ENCODE peak calls at places on chromosomes 13 and 19, in nine cellular contexts. One of them, this sample, is unnamed.

GRCh38 chr19:49988433-49988832 is 27.5 kb upstream of the SIGLEC11 start:
- DNase-seq in adrenal gland: no peak
- DNase-seq in amygdala: no peak
- DNase-seq in putamen: peak; percentile 47
- DNase-seq in lower leg skin: no peak
- DNase-seq in SHP77: no peak
- DNase-seq in stimulated activated CD4-positive, alpha-beta T cell treated with anti-CD3 and anti-CD28 coated beads, TNF-alpha, amount 100 ng/mL, for 48 hours: peak; percentile 19
- DNase-seq in left cardiac atrium: no peak
- DNase-seq in activated CD4-positive, alpha-beta T cell treated with anti-CD3 and anti-CD28 coated beads, Interleukin-2, amount 50 U/mL, for 4 hours: no peak
- DNase-seq in this sample: no peak

GRCh38 chr19:10855879-10856522 is 7.8 kb downstream of the C19orf38 start:
- DNase-seq in adrenal gland: no peak
- DNase-seq in amygdala: no peak
- DNase-seq in putamen: no peak
- DNase-seq in lower leg skin: no peak
- DNase-seq in SHP77: peak; percentile 10
- DNase-seq in stimulated activated CD4-positive, alpha-beta T cell treated with anti-CD3 and anti-CD28 coated beads, TNF-alpha, amount 100 ng/mL, for 48 hours: no peak
- DNase-seq in left cardiac atrium: no peak
- DNase-seq in activated CD4-positive, alpha-beta T cell treated with anti-CD3 and anti-CD28 coated beads, Interleukin-2, amount 50 U/mL, for 4 hours: no peak
- DNase-seq in this sample: no peak

GRCh38 chr19:56595548-56595899 is 422 bp downstream of the ZNF71 start:
- DNase-seq in adrenal gland: no peak
- DNase-seq in amygdala: no peak
- DNase-seq in putamen: no peak
- DNase-seq in lower leg skin: no peak
- DNase-seq in SHP77: no peak
- DNase-seq in stimulated activated CD4-positive, alpha-beta T cell treated with anti-CD3 and anti-CD28 coated beads, TNF-alpha, amount 100 ng/mL, for 48 hours: no peak
- DNase-seq in left cardiac atrium: no peak
- DNase-seq in activated CD4-positive, alpha-beta T cell treated with anti-CD3 and anti-CD28 coated beads, Interleukin-2, amount 50 U/mL, for 4 hours: no peak
- DNase-seq in this sample: no peak

GRCh38 chr13:68304287-68304893 is 1074.3 kb upstream of the PCDH9 start:
- DNase-seq in adrenal gland: no peak
- DNase-seq in amygdala: no peak
- DNase-seq in putamen: no peak
- DNase-seq in lower leg skin: no peak
- DNase-seq in SHP77: peak; percentile 7
- DNase-seq in stimulated activated CD4-positive, alpha-beta T cell treated with anti-CD3 and anti-CD28 coated beads, TNF-alpha, amount 100 ng/mL, for 48 hours: no peak
- DNase-seq in left cardiac atrium: no peak
- DNase-seq in activated CD4-positive, alpha-beta T cell treated with anti-CD3 and anti-CD28 coated beads, Interleukin-2, amount 50 U/mL, for 4 hours: no peak
- DNase-seq in this sample: peak; percentile 24

GRCh38 chr19:45402469-45403070 is 2.3 kb downstream of the PPP1R13L start:
- DNase-seq in adrenal gland: no peak
- DNase-seq in amygdala: no peak
- DNase-seq in putamen: no peak
- DNase-seq in lower leg skin: no peak
- DNase-seq in SHP77: no peak
- DNase-seq in stimulated activated CD4-positive, alpha-beta T cell treated with anti-CD3 and anti-CD28 coated beads, TNF-alpha, amount 100 ng/mL, for 48 hours: no peak
- DNase-seq in left cardiac atrium: peak; percentile 65
- DNase-seq in activated CD4-positive, alpha-beta T cell treated with anti-CD3 and anti-CD28 coated beads, Interleukin-2, amount 50 U/mL, for 4 hours: no peak
- DNase-seq in this sample: peak; percentile 76

GRCh38 chr13:93248627-93249047 is 22.0 kb downstream of the GPC6 start:
- DNase-seq in adrenal gland: no peak
- DNase-seq in amygdala: no peak
- DNase-seq in putamen: no peak
- DNase-seq in lower leg skin: no peak
- DNase-seq in SHP77: peak; percentile 86
- DNase-seq in stimulated activated CD4-positive, alpha-beta T cell treated with anti-CD3 and anti-CD28 coated beads, TNF-alpha, amount 100 ng/mL, for 48 hours: no peak
- DNase-seq in left cardiac atrium: no peak
- DNase-seq in activated CD4-positive, alpha-beta T cell treated with anti-CD3 and anti-CD28 coated beads, Interleukin-2, amount 50 U/mL, for 4 hours: no peak
- DNase-seq in this sample: no peak

GRCh38 chr13:64688893-64689677 is 2541.1 kb downstream of the PCDH9 start:
- DNase-seq in adrenal gland: no peak
- DNase-seq in amygdala: no peak
- DNase-seq in putamen: no peak
- DNase-seq in lower leg skin: no peak
- DNase-seq in SHP77: no peak
- DNase-seq in stimulated activated CD4-positive, alpha-beta T cell treated with anti-CD3 and anti-CD28 coated beads, TNF-alpha, amount 100 ng/mL, for 48 hours: no peak
- DNase-seq in left cardiac atrium: no peak
- DNase-seq in activated CD4-positive, alpha-beta T cell treated with anti-CD3 and anti-CD28 coated beads, Interleukin-2, amount 50 U/mL, for 4 hours: no peak
- DNase-seq in this sample: no peak

GRCh38 chr13:25132984-25133383 is 37.0 kb downstream of the PABPC3 start:
- DNase-seq in adrenal gland: no peak
- DNase-seq in amygdala: no peak
- DNase-seq in putamen: no peak
- DNase-seq in lower leg skin: no peak
- DNase-seq in SHP77: no peak
- DNase-seq in stimulated activated CD4-positive, alpha-beta T cell treated with anti-CD3 and anti-CD28 coated beads, TNF-alpha, amount 100 ng/mL, for 48 hours: no peak
- DNase-seq in left cardiac atrium: no peak
- DNase-seq in activated CD4-positive, alpha-beta T cell treated with anti-CD3 and anti-CD28 coated beads, Interleukin-2, amount 50 U/mL, for 4 hours: no peak
- DNase-seq in this sample: no peak

GRCh38 chr19:50889638-50890037 is 16.4 kb downstream of the KLK2 start:
- DNase-seq in adrenal gland: peak; percentile 33
- DNase-seq in amygdala: no peak
- DNase-seq in putamen: no peak
- DNase-seq in lower leg skin: no peak
- DNase-seq in SHP77: no peak
- DNase-seq in stimulated activated CD4-positive, alpha-beta T cell treated with anti-CD3 and anti-CD28 coated beads, TNF-alpha, amount 100 ng/mL, for 48 hours: no peak
- DNase-seq in left cardiac atrium: no peak
- DNase-seq in activated CD4-positive, alpha-beta T cell treated with anti-CD3 and anti-CD28 coated beads, Interleukin-2, amount 50 U/mL, for 4 hours: no peak
- DNase-seq in this sample: no peak

GRCh38 chr13:37485766-37486165 is 112.8 kb downstream of the POSTN start:
- DNase-seq in adrenal gland: no peak
- DNase-seq in amygdala: no peak
- DNase-seq in putamen: no peak
- DNase-seq in lower leg skin: no peak
- DNase-seq in SHP77: no peak
- DNase-seq in stimulated activated CD4-positive, alpha-beta T cell treated with anti-CD3 and anti-CD28 coated beads, TNF-alpha, amount 100 ng/mL, for 48 hours: no peak
- DNase-seq in left cardiac atrium: no peak
- DNase-seq in activated CD4-positive, alpha-beta T cell treated with anti-CD3 and anti-CD28 coated beads, Interleukin-2, amount 50 U/mL, for 4 hours: no peak
- DNase-seq in this sample: no peak

GRCh38 chr13:85068231-85068630 is 731.0 kb downstream of the SLITRK6 start:
- DNase-seq in adrenal gland: no peak
- DNase-seq in amygdala: no peak
- DNase-seq in putamen: no peak
- DNase-seq in lower leg skin: no peak
- DNase-seq in SHP77: peak; percentile 97
- DNase-seq in stimulated activated CD4-positive, alpha-beta T cell treated with anti-CD3 and anti-CD28 coated beads, TNF-alpha, amount 100 ng/mL, for 48 hours: no peak
- DNase-seq in left cardiac atrium: no peak
- DNase-seq in activated CD4-positive, alpha-beta T cell treated with anti-CD3 and anti-CD28 coated beads, Interleukin-2, amount 50 U/mL, for 4 hours: no peak
- DNase-seq in this sample: no peak

GRCh38 chr13:63088226-63088625 is 1672.6 kb upstream of the PCDH20 start:
- DNase-seq in adrenal gland: no peak
- DNase-seq in amygdala: no peak
- DNase-seq in putamen: no peak
- DNase-seq in lower leg skin: no peak
- DNase-seq in SHP77: no peak
- DNase-seq in stimulated activated CD4-positive, alpha-beta T cell treated with anti-CD3 and anti-CD28 coated beads, TNF-alpha, amount 100 ng/mL, for 48 hours: no peak
- DNase-seq in left cardiac atrium: no peak
- DNase-seq in activated CD4-positive, alpha-beta T cell treated with anti-CD3 and anti-CD28 coated beads, Interleukin-2, amount 50 U/mL, for 4 hours: no peak
- DNase-seq in this sample: no peak

GRCh38 chr13:39810091-39810877 is 154.8 kb downstream of the COG6 start:
- DNase-seq in adrenal gland: no peak
- DNase-seq in amygdala: no peak
- DNase-seq in putamen: no peak
- DNase-seq in lower leg skin: no peak
- DNase-seq in SHP77: no peak
- DNase-seq in stimulated activated CD4-positive, alpha-beta T cell treated with anti-CD3 and anti-CD28 coated beads, TNF-alpha, amount 100 ng/mL, for 48 hours: no peak
- DNase-seq in left cardiac atrium: no peak
- DNase-seq in activated CD4-positive, alpha-beta T cell treated with anti-CD3 and anti-CD28 coated beads, Interleukin-2, amount 50 U/mL, for 4 hours: no peak
- DNase-seq in this sample: no peak

GRCh38 chr19:55488986-55489710 is 912 bp downstream of the SSC5D start:
- DNase-seq in adrenal gland: no peak
- DNase-seq in amygdala: no peak
- DNase-seq in putamen: no peak
- DNase-seq in lower leg skin: no peak
- DNase-seq in SHP77: no peak
- DNase-seq in stimulated activated CD4-positive, alpha-beta T cell treated with anti-CD3 and anti-CD28 coated beads, TNF-alpha, amount 100 ng/mL, for 48 hours: no peak
- DNase-seq in left cardiac atrium: peak; percentile 36
- DNase-seq in activated CD4-positive, alpha-beta T cell treated with anti-CD3 and anti-CD28 coated beads, Interleukin-2, amount 50 U/mL, for 4 hours: no peak
- DNase-seq in this sample: no peak

GRCh38 chr13:47890146-47890814 is 110.8 kb downstream of the SUCLA2 start:
- DNase-seq in adrenal gland: no peak
- DNase-seq in amygdala: no peak
- DNase-seq in putamen: no peak
- DNase-seq in lower leg skin: no peak
- DNase-seq in SHP77: no peak
- DNase-seq in stimulated activated CD4-positive, alpha-beta T cell treated with anti-CD3 and anti-CD28 coated beads, TNF-alpha, amount 100 ng/mL, for 48 hours: no peak
- DNase-seq in left cardiac atrium: no peak
- DNase-seq in activated CD4-positive, alpha-beta T cell treated with anti-CD3 and anti-CD28 coated beads, Interleukin-2, amount 50 U/mL, for 4 hours: no peak
- DNase-seq in this sample: no peak

GRCh38 chr19:1864480-1865171 is 1.2 kb upstream of the KLF16 start:
- DNase-seq in adrenal gland: peak; percentile 79
- DNase-seq in amygdala: peak; percentile 44
- DNase-seq in putamen: no peak
- DNase-seq in lower leg skin: peak; percentile 95
- DNase-seq in SHP77: peak; percentile 50
- DNase-seq in stimulated activated CD4-positive, alpha-beta T cell treated with anti-CD3 and anti-CD28 coated beads, TNF-alpha, amount 100 ng/mL, for 48 hours: peak; percentile 58
- DNase-seq in left cardiac atrium: peak; percentile 84
- DNase-seq in activated CD4-positive, alpha-beta T cell treated with anti-CD3 and anti-CD28 coated beads, Interleukin-2, amount 50 U/mL, for 4 hours: peak; percentile 52
- DNase-seq in this sample: peak; percentile 77

GRCh38 chr19:56404705-56405056 is 549 bp downstream of the ZNF583 start:
- DNase-seq in adrenal gland: peak; percentile 28
- DNase-seq in amygdala: no peak
- DNase-seq in putamen: no peak
- DNase-seq in lower leg skin: no peak
- DNase-seq in SHP77: no peak
- DNase-seq in stimulated activated CD4-positive, alpha-beta T cell treated with anti-CD3 and anti-CD28 coated beads, TNF-alpha, amount 100 ng/mL, for 48 hours: no peak
- DNase-seq in left cardiac atrium: no peak
- DNase-seq in activated CD4-positive, alpha-beta T cell treated with anti-CD3 and anti-CD28 coated beads, Interleukin-2, amount 50 U/mL, for 4 hours: no peak
- DNase-seq in this sample: no peak

GRCh38 chr19:12788682-12789097 is 2.6 kb upstream of the JUNB start:
- DNase-seq in adrenal gland: peak; percentile 89
- DNase-seq in amygdala: peak; percentile 26
- DNase-seq in putamen: no peak
- DNase-seq in lower leg skin: peak; percentile 94
- DNase-seq in SHP77: peak; percentile 71
- DNase-seq in stimulated activated CD4-positive, alpha-beta T cell treated with anti-CD3 and anti-CD28 coated beads, TNF-alpha, amount 100 ng/mL, for 48 hours: no peak
- DNase-seq in left cardiac atrium: peak; percentile 92
- DNase-seq in activated CD4-positive, alpha-beta T cell treated with anti-CD3 and anti-CD28 coated beads, Interleukin-2, amount 50 U/mL, for 4 hours: no peak
- DNase-seq in this sample: no peak

GRCh38 chr19:17105548-17105947 is 30.0 kb downstream of the MYO9B start:
- DNase-seq in adrenal gland: no peak
- DNase-seq in amygdala: no peak
- DNase-seq in putamen: no peak
- DNase-seq in lower leg skin: no peak
- DNase-seq in SHP77: no peak
- DNase-seq in stimulated activated CD4-positive, alpha-beta T cell treated with anti-CD3 and anti-CD28 coated beads, TNF-alpha, amount 100 ng/mL, for 48 hours: no peak
- DNase-seq in left cardiac atrium: no peak
- DNase-seq in activated CD4-positive, alpha-beta T cell treated with anti-CD3 and anti-CD28 coated beads, Interleukin-2, amount 50 U/mL, for 4 hours: no peak
- DNase-seq in this sample: no peak

GRCh38 chr19:33758541-33759013 is 38.1 kb upstream of the KCTD15 start:
- DNase-seq in adrenal gland: no peak
- DNase-seq in amygdala: no peak
- DNase-seq in putamen: no peak
- DNase-seq in lower leg skin: no peak
- DNase-seq in SHP77: no peak
- DNase-seq in stimulated activated CD4-positive, alpha-beta T cell treated with anti-CD3 and anti-CD28 coated beads, TNF-alpha, amount 100 ng/mL, for 48 hours: no peak
- DNase-seq in left cardiac atrium: no peak
- DNase-seq in activated CD4-positive, alpha-beta T cell treated with anti-CD3 and anti-CD28 coated beads, Interleukin-2, amount 50 U/mL, for 4 hours: no peak
- DNase-seq in this sample: peak; percentile 12

GRCh38 chr19:48111280-48111679 is 663 bp upstream of the PLA2G4C start:
- DNase-seq in adrenal gland: no peak
- DNase-seq in amygdala: no peak
- DNase-seq in putamen: no peak
- DNase-seq in lower leg skin: no peak
- DNase-seq in SHP77: no peak
- DNase-seq in stimulated activated CD4-positive, alpha-beta T cell treated with anti-CD3 and anti-CD28 coated beads, TNF-alpha, amount 100 ng/mL, for 48 hours: no peak
- DNase-seq in left cardiac atrium: no peak
- DNase-seq in activated CD4-positive, alpha-beta T cell treated with anti-CD3 and anti-CD28 coated beads, Interleukin-2, amount 50 U/mL, for 4 hours: no peak
- DNase-seq in this sample: no peak

GRCh38 chr19:38534574-38534973 is 83.2 kb downstream of the MAP4K1 start:
- DNase-seq in adrenal gland: no peak
- DNase-seq in amygdala: no peak
- DNase-seq in putamen: no peak
- DNase-seq in lower leg skin: no peak
- DNase-seq in SHP77: no peak
- DNase-seq in stimulated activated CD4-positive, alpha-beta T cell treated with anti-CD3 and anti-CD28 coated beads, TNF-alpha, amount 100 ng/mL, for 48 hours: no peak
- DNase-seq in left cardiac atrium: no peak
- DNase-seq in activated CD4-positive, alpha-beta T cell treated with anti-CD3 and anti-CD28 coated beads, Interleukin-2, amount 50 U/mL, for 4 hours: no peak
- DNase-seq in this sample: no peak

GRCh38 chr19:17560205-17560595 is 4.8 kb downstream of the COLGALT1 start:
- DNase-seq in adrenal gland: peak; percentile 62
- DNase-seq in amygdala: no peak
- DNase-seq in putamen: no peak
- DNase-seq in lower leg skin: no peak
- DNase-seq in SHP77: no peak
- DNase-seq in stimulated activated CD4-positive, alpha-beta T cell treated with anti-CD3 and anti-CD28 coated beads, TNF-alpha, amount 100 ng/mL, for 48 hours: no peak
- DNase-seq in left cardiac atrium: peak; percentile 52
- DNase-seq in activated CD4-positive, alpha-beta T cell treated with anti-CD3 and anti-CD28 coated beads, Interleukin-2, amount 50 U/mL, for 4 hours: no peak
- DNase-seq in this sample: no peak

GRCh38 chr13:54185101-54185500 is 1156.5 kb downstream of the OLFM4 start:
- DNase-seq in adrenal gland: no peak
- DNase-seq in amygdala: no peak
- DNase-seq in putamen: no peak
- DNase-seq in lower leg skin: no peak
- DNase-seq in SHP77: no peak
- DNase-seq in stimulated activated CD4-positive, alpha-beta T cell treated with anti-CD3 and anti-CD28 coated beads, TNF-alpha, amount 100 ng/mL, for 48 hours: no peak
- DNase-seq in left cardiac atrium: no peak
- DNase-seq in activated CD4-positive, alpha-beta T cell treated with anti-CD3 and anti-CD28 coated beads, Interleukin-2, amount 50 U/mL, for 4 hours: no peak
- DNase-seq in this sample: no peak

GRCh38 chr19:57279418-57280164 is 694 bp upstream of the ZNF460 start:
- DNase-seq in adrenal gland: peak; percentile 94
- DNase-seq in amygdala: peak; percentile 67
- DNase-seq in putamen: peak; percentile 89
- DNase-seq in lower leg skin: peak; percentile 97
- DNase-seq in SHP77: peak; percentile 93
- DNase-seq in stimulated activated CD4-positive, alpha-beta T cell treated with anti-CD3 and anti-CD28 coated beads, TNF-alpha, amount 100 ng/mL, for 48 hours: peak; percentile 75
- DNase-seq in left cardiac atrium: peak; percentile 95
- DNase-seq in activated CD4-positive, alpha-beta T cell treated with anti-CD3 and anti-CD28 coated beads, Interleukin-2, amount 50 U/mL, for 4 hours: peak; percentile 83
- DNase-seq in this sample: peak; percentile 94

GRCh38 chr19:10390652-10391286 is 10.4 kb upstream of the TYK2 start:
- DNase-seq in adrenal gland: peak; percentile 83
- DNase-seq in amygdala: no peak
- DNase-seq in putamen: peak; percentile 40
- DNase-seq in lower leg skin: peak; percentile 93
- DNase-seq in SHP77: peak; percentile 65
- DNase-seq in stimulated activated CD4-positive, alpha-beta T cell treated with anti-CD3 and anti-CD28 coated beads, TNF-alpha, amount 100 ng/mL, for 48 hours: peak; percentile 57
- DNase-seq in left cardiac atrium: peak; percentile 65
- DNase-seq in activated CD4-positive, alpha-beta T cell treated with anti-CD3 and anti-CD28 coated beads, Interleukin-2, amount 50 U/mL, for 4 hours: peak; percentile 64
- DNase-seq in this sample: peak; percentile 64

GRCh38 chr13:109955598-109955997 is 169.2 kb upstream of the IRS2 start:
- DNase-seq in adrenal gland: no peak
- DNase-seq in amygdala: no peak
- DNase-seq in putamen: no peak
- DNase-seq in lower leg skin: no peak
- DNase-seq in SHP77: no peak
- DNase-seq in stimulated activated CD4-positive, alpha-beta T cell treated with anti-CD3 and anti-CD28 coated beads, TNF-alpha, amount 100 ng/mL, for 48 hours: no peak
- DNase-seq in left cardiac atrium: no peak
- DNase-seq in activated CD4-positive, alpha-beta T cell treated with anti-CD3 and anti-CD28 coated beads, Interleukin-2, amount 50 U/mL, for 4 hours: no peak
- DNase-seq in this sample: no peak

GRCh38 chr13:94914829-94915228 is 202.5 kb upstream of the SOX21 start:
- DNase-seq in adrenal gland: no peak
- DNase-seq in amygdala: no peak
- DNase-seq in putamen: no peak
- DNase-seq in lower leg skin: no peak
- DNase-seq in SHP77: no peak
- DNase-seq in stimulated activated CD4-positive, alpha-beta T cell treated with anti-CD3 and anti-CD28 coated beads, TNF-alpha, amount 100 ng/mL, for 48 hours: no peak
- DNase-seq in left cardiac atrium: no peak
- DNase-seq in activated CD4-positive, alpha-beta T cell treated with anti-CD3 and anti-CD28 coated beads, Interleukin-2, amount 50 U/mL, for 4 hours: no peak
- DNase-seq in this sample: no peak